ENCODE peak calls at places on chromosomes 3 and 15, in four cellular contexts. J is amygdala, M is T-helper 17 cell, V is lung microvascular endothelial cell. R is an unnamed sample.

GRCh38 chr15:27091270-27091940 is 120.4 kb downstream of the GABRG3 start:
- DNase-seq in V (no peak), J (no peak), M (no peak), R (no peak)

GRCh38 chr3:171876651-171877272 is 33.6 kb downstream of the TMEM212 start:
- DNase-seq in V (no peak), M (no peak), J (no peak), R (no peak)

GRCh38 chr3:11288786-11289637 is 16.8 kb downstream of the ATG7 start:
- DNase-seq in J (no peak), M (no peak), V (peak; percentile 86), R (no peak)

GRCh38 chr3:56260262-56260661 is 208.0 kb downstream of the ERC2 start:
- DNase-seq in M (no peak), V (no peak), J (no peak), R (no peak)

GRCh38 chr15:100690032-100690785 is 87.8 kb downstream of the ASB7 start:
- DNase-seq in M (no peak), J (no peak), V (no peak), R (no peak)

GRCh38 chr3:128021768-128022372 is 30.4 kb upstream of the SEC61A1 start:
- DNase-seq in M (no peak), J (no peak), V (no peak), R (no peak)

GRCh38 chr15:59256538-59256937 is 49.9 kb downstream of the LDHAL6B start:
- DNase-seq in V (no peak), J (no peak), M (no peak), R (no peak)

GRCh38 chr3:72655151-72655551 is 193.1 kb downstream of the SHQ1 start:
- DNase-seq in M (no peak), V (no peak), J (no peak), R (peak; percentile 7)

GRCh38 chr15:42581272-42581730 is 5.9 kb downstream of the STARD9 start:
- DNase-seq in J (peak; percentile 27), V (peak; percentile 76), M (peak; percentile 66), R (peak; percentile 81)

GRCh38 chr15:70555713-70556112 is 207.6 kb downstream of the UACA start:
- DNase-seq in V (no peak), M (no peak), J (no peak), R (no peak)

GRCh38 chr3:184186184-184186901 is at the start of gene ABCF3:
- DNase-seq in J (no peak), V (peak; percentile 59), M (no peak), R (peak; percentile 63)